ENCODE peak calls at places on chromosomes 6 and 20, in eight cellular contexts. A is sciatic nerve; F is tibial artery; K is Daoy; I is stimulated activated CD4-positive, alpha-beta T cell treated with anti-CD3 and anti-CD28 coated beads, Interleukin-2, amount 100 ng/mL, for 48 hours; D is mucosa of gallbladder; Q is NCI-H460; E is GM04504. V is an unnamed sample.

GRCh38 chr6:169960003-169960344 is 208.6 kb downstream of the ERMARD start:
- DNase-seq in A (no peak), F (no peak), D (no peak), I (no peak), Q (no peak), K (no peak), E (no peak), V (peak)

GRCh38 chr6:103405321-103405720 is 1454.4 kb downstream of the HACE1 start:
- DNase-seq in Q (no peak), A (no peak), D (no peak), E (no peak), K (no peak), I (no peak), F (no peak), V (no peak)

GRCh38 chr6:125048274-125048673 is 86.0 kb downstream of the RNF217 start:
- DNase-seq in D (no peak), E (no peak), Q (no peak), I (no peak), A (no peak), K (no peak), F (no peak), V (no peak)

GRCh38 chr20:3901028-3901746 is 12.0 kb downstream of the PANK2 start:
- DNase-seq in I (no peak), Q (no peak), K (no peak), A (no peak), E (no peak), F (peak), D (no peak), V (no peak)

GRCh38 chr6:31114970-31115849 is 610 bp downstream of the PSORS1C1 start:
- DNase-seq in I (no peak), D (peak), K (peak), F (no peak), E (no peak), A (no peak), Q (peak), V (no peak)

GRCh38 chr6:56259682-56260081 is 12.3 kb upstream of the COL21A1 start:
- DNase-seq in A (no peak), D (no peak), E (no peak), I (no peak), K (peak), Q (no peak), F (no peak), V (peak)

GRCh38 chr6:46876126-46876525 is 45.6 kb downstream of the ADGRF5 start:
- DNase-seq in I (no peak), D (peak), E (no peak), K (peak), A (no peak), Q (no peak), F (no peak), V (peak)

GRCh38 chr20:49747707-49748524 is 34.2 kb upstream of the B4GALT5 start:
- DNase-seq in I (no peak), Q (no peak), D (peak), F (peak), A (peak), E (no peak), K (peak), V (peak)

GRCh38 chr6:35919085-35919826 is 1.6 kb downstream of the SRPK1 start:
- DNase-seq in A (no peak), K (peak), Q (no peak), F (no peak), I (no peak), D (no peak), E (no peak), V (no peak)

GRCh38 chr20:62405108-62405980 is 1.7 kb downstream of the CABLES2 start:
- DNase-seq in K (peak), D (no peak), A (no peak), Q (peak), E (peak), F (peak), I (no peak), V (peak)

GRCh38 chr6:11830520-11830919 is 51.9 kb upstream of the ADTRP start:
- DNase-seq in Q (no peak), F (no peak), K (no peak), A (no peak), E (no peak), I (no peak), D (no peak), V (no peak)

GRCh38 chr6:84464471-84464870 is 237.0 kb upstream of the CEP162 start:
- DNase-seq in Q (no peak), E (no peak), I (no peak), A (no peak), D (no peak), K (no peak), F (no peak), V (no peak)

GRCh38 chr20:51560550-51561307 is 18.2 kb upstream of the NFATC2 start:
- DNase-seq in F (no peak), E (no peak), A (no peak), D (no peak), Q (no peak), K (no peak), I (no peak), V (no peak)

GRCh38 chr6:116247285-116247684 is 6.6 kb downstream of the TSPYL4 start:
- DNase-seq in F (no peak), I (no peak), A (no peak), K (no peak), Q (no peak), D (no peak), E (no peak), V (no peak)

GRCh38 chr6:43247115-43247999 is 4.1 kb downstream of the TTBK1 start:
- DNase-seq in K (peak), Q (peak), F (peak), A (peak), I (peak), D (peak), E (no peak), V (peak)

GRCh38 chr20:32450484-32451061 is 92.4 kb downstream of the ASXL1 start:
- DNase-seq in F (no peak), Q (no peak), A (peak), I (no peak), E (no peak), K (no peak), D (no peak), V (peak)

V was measured in body of pancreas.